ENCODE peak calls at places on chromosomes 13 and 19, in nine cellular contexts. T is GM23248; U is tibial artery; C is ELF-1; S is left cardiac atrium; E is non-pigmented ciliary epithelial cell; K is NCI-H1092 treated with DMSO at 0.1 percent for 48 hours; V is CD4-positive, alpha-beta memory T cell; F is activated T-helper 1 cell treated with anti-CD3 and anti-CD28 coated beads, Interleukin-12 subunit alpha, Interleukin-12 subunit beta, Interleukin-2, Interleukin-4 antibody, amounts not matched to agents 30 ng/mL and 10 ng/mL and 1 ng/mL, durations not matched to agents 14 hours and 24 hours and 36 hours. O is an unnamed sample.

GRCh38 chr19:51107406-51108065 is 673 bp downstream of the CTU1 start:
- DNase-seq in T (peak; percentile 63), U (no peak), C (peak; percentile 62), S (no peak), E (no peak), K (no peak), V (no peak), F (no peak), O (peak; percentile 68)

GRCh38 chr19:5127710-5128109 is 158.8 kb downstream of the KDM4B start:
- DNase-seq in T (no peak), U (no peak), C (no peak), S (no peak), E (no peak), K (no peak), V (no peak), F (no peak), O (no peak)

GRCh38 chr19:41711376-41712261 is 3.2 kb downstream of the CEACAM5 start:
- DNase-seq in T (no peak), U (no peak), C (no peak), S (no peak), E (no peak), K (no peak), V (no peak), F (no peak), O (no peak)

GRCh38 chr19:53136432-53136831 is 3.7 kb upstream of the ZNF415 start:
- DNase-seq in T (no peak), U (no peak), C (no peak), S (no peak), E (no peak), K (no peak), V (no peak), F (no peak), O (no peak)

GRCh38 chr19:44757057-44757734 is 8.7 kb downstream of the BCL3 start:
- DNase-seq in T (no peak), U (peak; percentile 79), C (peak; percentile 71), S (peak; percentile 85), E (no peak), K (no peak), V (no peak), F (no peak), O (no peak)

GRCh38 chr13:46339035-46339666 is 47.9 kb downstream of the RUBCNL start:
- DNase-seq in T (peak; percentile 68), U (peak; percentile 67), C (no peak), S (peak; percentile 39), E (peak; percentile 80), K (no peak), V (no peak), F (no peak), O (peak; percentile 84)

GRCh38 chr13:43266953-43267615 is 243.7 kb downstream of the DNAJC15 start:
- DNase-seq in T (no peak), U (no peak), C (peak; percentile 51), S (no peak), E (no peak), K (no peak), V (no peak), F (no peak), O (no peak)

GRCh38 chr13:82655518-82655855 is 1226.8 kb downstream of the SLITRK1 start:
- DNase-seq in T (no peak), U (no peak), C (no peak), S (no peak), E (no peak), K (no peak), V (no peak), F (no peak), O (no peak)

GRCh38 chr13:113825851-113826250 is 38.0 kb downstream of the GAS6 start:
- DNase-seq in T (no peak), U (no peak), C (no peak), S (no peak), E (no peak), K (no peak), V (no peak), F (no peak), O (no peak)

GRCh38 chr19:16594131-16594586 is 21.9 kb upstream of the SLC35E1 start:
- DNase-seq in T (no peak), U (no peak), C (no peak), S (no peak), E (no peak), K (no peak), V (peak; percentile 56), F (peak; percentile 67), O (no peak)

GRCh38 chr13:23468811-23469210 is 35.3 kb upstream of the SACS start:
- DNase-seq in T (no peak), U (no peak), C (no peak), S (no peak), E (no peak), K (no peak), V (no peak), F (no peak), O (no peak)

GRCh38 chr19:49788857-49789256 is 22.1 kb downstream of the AP2A1 start:
- DNase-seq in T (no peak), U (no peak), C (no peak), S (no peak), E (no peak), K (no peak), V (no peak), F (no peak), O (no peak)

GRCh38 chr19:18945297-18945696 is 4.3 kb upstream of the HOMER3 start:
- DNase-seq in T (no peak), U (no peak), C (no peak), S (no peak), E (no peak), K (no peak), V (no peak), F (no peak), O (no peak)